ENCODE peak calls at places on chromosomes 12 and 14, in nine cellular contexts. V, D, A, P, Z, K, W, L and S are unnamed samples. For H3K4me1, the result is how much of the 10 kb centered on the place peaks cover.

GRCh38 chr14:76715102-76715926 is 46.0 kb upstream of the VASH1 start:
- DNase-seq in K (peak), P (no peak), V (no peak), D (no peak), W (no peak), A (no peak), Z (no peak), L (no peak), S (no peak)

GRCh38 chr12:49944718-49945117 is 5.8 kb upstream of the AQP2 start:
- DNase-seq in K (no peak), Z (peak), L (no peak), A (no peak), P (no peak), V (peak), D (no peak), W (no peak), S (no peak)

GRCh38 chr12:4120316-4120920 is 153.1 kb upstream of the CCND2 start:
- DNase-seq in D (no peak), A (peak), L (no peak), W (no peak), P (no peak), V (peak), K (no peak), Z (peak), S (no peak)

GRCh38 chr12:106648736-106649135 is 65.9 kb downstream of the RFX4 start:
- DNase-seq in P (no peak), K (no peak), A (no peak), V (no peak), W (no peak), Z (no peak), L (no peak), D (no peak), S (no peak)

GRCh38 chr12:3964404-3964803 is 91.2 kb upstream of the PARP11 start:
- DNase-seq in A (no peak), Z (no peak), D (no peak), V (no peak), L (no peak), W (peak), K (no peak), P (no peak), S (no peak)

GRCh38 chr14:68626386-68626785 is 166.5 kb downstream of the ZFP36L1 start:
- DNase-seq in W (no peak), K (peak), L (no peak), P (no peak), A (no peak), V (no peak), D (no peak), Z (no peak), S (peak)

GRCh38 chr14:61877050-61877390 is 114.8 kb downstream of the SNAPC1 start:
- DNase-seq in Z (no peak), D (no peak), A (no peak), W (no peak), P (no peak), K (no peak), L (no peak), V (no peak), S (no peak)

GRCh38 chr12:130764475-130765185 is 48.5 kb upstream of the RIMBP2 start:
- DNase-seq in P (no peak), K (no peak), A (no peak), Z (no peak), D (no peak), W (peak), L (no peak), V (no peak), S (no peak)

GRCh38 chr12:57129311-57130288 is 1.3 kb downstream of the LRP1 start:
- DNase-seq in Z (no peak), L (peak), W (no peak), P (no peak), D (no peak), V (no peak), A (peak), K (no peak), S (no peak)

GRCh38 chr14:99655521-99655920 is 10.6 kb downstream of the HHIPL1 start:
- DNase-seq in Z (no peak), A (no peak), L (no peak), W (no peak), D (no peak), V (no peak), K (no peak), P (no peak), S (no peak)

GRCh38 chr12:42769455-42769854 is 179.9 kb upstream of the PRICKLE1 start:
- DNase-seq in Z (no peak), K (no peak), A (no peak), W (no peak), L (no peak), P (no peak), V (no peak), D (no peak), S (no peak)

GRCh38 chr12:104290320-104290719 is 13.2 kb upstream of the EID3 start:
- DNase-seq in Z (no peak), D (no peak), W (no peak), V (no peak), A (no peak), P (no peak), K (no peak), L (no peak), S (no peak)
- H3K4me1 ChIP-seq in Z (under half), D (under half), W (under half), V (under half), A (half or more), P (under half), K (under half), L (half or more), S (half or more)

GRCh38 chr14:51093371-51094281 is 1.3 kb downstream of the TRIM9 start:
- DNase-seq in K (peak), Z (no peak), V (peak), W (no peak), L (no peak), A (no peak), P (peak), D (peak), S (no peak)
- TF ChIP-seq CTCF in K (peak), Z (peak), V (peak), W (no peak), L (no peak), A (peak), P (peak), D (peak), S (no peak)

GRCh38 chr12:124433906-124434305 is 133.5 kb downstream of the NCOR2 start:
- DNase-seq in Z (no peak), W (no peak), V (no peak), P (no peak), D (no peak), K (no peak), L (no peak), A (no peak), S (no peak)
- H3K4me3 ChIP-seq in Z (no peak), W (no peak), V (no peak), P (no peak), D (no peak), K (no peak), L (no peak), A (no peak), S (no peak)

DNA sequence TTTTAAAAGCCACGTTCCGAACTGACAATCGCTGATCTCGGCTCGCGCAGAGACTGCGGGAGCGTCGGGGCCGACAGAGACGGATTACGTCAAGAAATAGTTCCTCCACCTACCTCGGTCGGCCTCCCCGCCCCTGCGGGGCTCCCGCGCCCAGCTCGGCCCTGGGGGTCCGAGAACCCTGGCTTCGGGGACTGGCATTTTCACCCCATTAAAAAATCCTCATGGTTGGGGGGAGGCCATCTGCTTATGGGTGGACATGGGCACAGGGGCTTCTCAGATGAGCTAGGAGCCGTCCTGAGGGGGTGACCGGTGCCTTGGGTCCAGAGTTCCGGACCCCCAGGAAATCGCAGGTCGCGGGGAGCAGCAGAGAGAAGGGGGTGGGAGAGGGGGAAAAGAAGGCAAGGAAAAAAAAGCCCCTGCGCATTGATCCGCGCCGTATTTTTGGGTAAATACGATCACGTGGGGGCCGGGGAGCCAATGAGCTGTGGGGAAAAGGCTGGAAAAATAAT is 311 bp upstream of the HOXC9 start:
- DNase-seq in A (no peak), Z (no peak), K (no peak), L (peak), P (no peak), V (peak), D (peak), W (peak), S (peak)
- H3K4me1 ChIP-seq in A (under half), Z (under half), K (under half), L (under half), P (under half), V (under half), D (under half), W (under half), S (half or more)